ENCODE peak calls at places on chromosome 2, in ten cellular contexts. L is endothelial cell of umbilical vein, O is brain microvascular endothelial cell, F is H9, P is ovary, X is sigmoid colon, E is heart right ventricle, S is mesendoderm, T is upper lobe of right lung, Y is K562. J is an unnamed sample.

GRCh38 chr2:234980476-234981187 is 28.8 kb downstream of the SH3BP4 start:
- DNase-seq in L (peak; percentile 98), O (peak; percentile 37), F (no peak), P (no peak), X (no peak), E (no peak), S (no peak), T (no peak), Y (no peak), J (no peak)

GRCh38 chr2:203453858-203454451 is 81.1 kb downstream of the RAPH1 start:
- DNase-seq in L (peak; percentile 67), O (peak; percentile 51), F (no peak), P (no peak), X (no peak), E (no peak), S (peak; percentile 28), T (no peak), Y (peak; percentile 43), J (no peak)

GRCh38 chr2:24816884-24817283 is 23.7 kb downstream of the CENPO start:
- DNase-seq in L (peak; percentile 87), O (peak; percentile 88), F (no peak), P (no peak), X (no peak), E (no peak), S (no peak), T (no peak), Y (peak; percentile 70), J (no peak)

GRCh38 chr2:129763190-129763846 is 216.1 kb upstream of the RAB6C start:
- DNase-seq in L (no peak), O (no peak), F (peak; percentile 19), P (no peak), X (no peak), E (no peak), S (no peak), T (no peak), Y (no peak), J (no peak)

GRCh38 chr2:171522804-171523338 is 597 bp downstream of the CYBRD1 start:
- DNase-seq in L (no peak), O (no peak), F (peak; percentile 56), P (peak; percentile 74), X (peak; percentile 73), E (peak; percentile 50), S (no peak), T (peak; percentile 72), Y (peak; percentile 64), J (peak; percentile 27)

GRCh38 chr2:68045337-68045736 is 17.5 kb downstream of the C1D start:
- DNase-seq in L (no peak), O (no peak), F (no peak), P (no peak), X (no peak), E (no peak), S (no peak), T (no peak), Y (no peak), J (no peak)

GRCh38 chr2:70125498-70125898 is 38.2 kb downstream of the PCBP1 start:
- DNase-seq in L (no peak), O (no peak), F (no peak), P (peak; percentile 36), X (no peak), E (no peak), S (no peak), T (no peak), Y (no peak), J (no peak)

GRCh38 chr2:54977149-54977548 is 73.1 kb downstream of the RTN4 start:
- DNase-seq in L (no peak), O (no peak), F (no peak), P (no peak), X (no peak), E (no peak), S (no peak), T (no peak), Y (no peak), J (no peak)

GRCh38 chr2:44956841-44957240 is 15.3 kb downstream of the SIX3 start:
- DNase-seq in L (no peak), O (no peak), F (no peak), P (no peak), X (no peak), E (no peak), S (no peak), T (no peak), Y (no peak), J (no peak)

GRCh38 chr2:27191107-27191829 is 20.6 kb upstream of the ATRAID start:
- DNase-seq in L (peak; percentile 73), O (peak; percentile 76), F (peak; percentile 53), P (no peak), X (no peak), E (no peak), S (peak; percentile 61), T (no peak), Y (peak; percentile 54), J (peak; percentile 80)

GRCh38 chr2:134892282-134893054 is 26.2 kb upstream of the CCNT2 start:
- DNase-seq in L (no peak), O (no peak), F (no peak), P (no peak), X (no peak), E (no peak), S (peak; percentile 1), T (no peak), Y (no peak), J (no peak)

GRCh38 chr2:128644156-128644555 is 325.5 kb upstream of the HS6ST1 start:
- DNase-seq in L (no peak), O (no peak), F (peak; percentile 77), P (no peak), X (peak; percentile 45), E (no peak), S (peak; percentile 43), T (no peak), Y (no peak), J (no peak)

GRCh38 chr2:240886678-240887574 is 9.0 kb downstream of the MAB21L4 start:
- DNase-seq in L (no peak), O (no peak), F (no peak), P (no peak), X (no peak), E (no peak), S (no peak), T (peak; percentile 63), Y (no peak), J (no peak)

GRCh38 chr2:105777071-105777482 is 32.4 kb downstream of the NCK2 start:
- DNase-seq in L (no peak), O (no peak), F (no peak), P (no peak), X (no peak), E (no peak), S (no peak), T (no peak), Y (no peak), J (no peak)

GRCh38 chr2:216346781-216347180 is 25.5 kb downstream of the MARCHF4 start:
- DNase-seq in L (peak; percentile 14), O (no peak), F (no peak), P (no peak), X (no peak), E (no peak), S (no peak), T (no peak), Y (no peak), J (no peak)
- H3K27ac ChIP-seq in L (no peak overlapping the region), O (no peak overlapping the region), F (no peak overlapping the region), P (no peak overlapping the region), X (no peak overlapping the region), E (no peak overlapping the region), S (no peak overlapping the region), T (no peak overlapping the region), Y (no peak overlapping the region), J (no peak overlapping the region)

GRCh38 chr2:237593036-237593435 is 2.5 kb upstream of the RAB17 start:
- DNase-seq in L (no peak), O (no peak), F (no peak), P (no peak), X (no peak), E (no peak), S (no peak), T (no peak), Y (no peak), J (no peak)
- H3K27ac ChIP-seq in L (no peak overlapping the region), O (no peak overlapping the region), F (no peak overlapping the region), P (no peak overlapping the region), X (peak overlapping the region; percentile 80), E (no peak overlapping the region), S (peak overlapping the region; percentile 96), T (no peak overlapping the region), Y (no peak overlapping the region), J (no peak overlapping the region)

DNA sequence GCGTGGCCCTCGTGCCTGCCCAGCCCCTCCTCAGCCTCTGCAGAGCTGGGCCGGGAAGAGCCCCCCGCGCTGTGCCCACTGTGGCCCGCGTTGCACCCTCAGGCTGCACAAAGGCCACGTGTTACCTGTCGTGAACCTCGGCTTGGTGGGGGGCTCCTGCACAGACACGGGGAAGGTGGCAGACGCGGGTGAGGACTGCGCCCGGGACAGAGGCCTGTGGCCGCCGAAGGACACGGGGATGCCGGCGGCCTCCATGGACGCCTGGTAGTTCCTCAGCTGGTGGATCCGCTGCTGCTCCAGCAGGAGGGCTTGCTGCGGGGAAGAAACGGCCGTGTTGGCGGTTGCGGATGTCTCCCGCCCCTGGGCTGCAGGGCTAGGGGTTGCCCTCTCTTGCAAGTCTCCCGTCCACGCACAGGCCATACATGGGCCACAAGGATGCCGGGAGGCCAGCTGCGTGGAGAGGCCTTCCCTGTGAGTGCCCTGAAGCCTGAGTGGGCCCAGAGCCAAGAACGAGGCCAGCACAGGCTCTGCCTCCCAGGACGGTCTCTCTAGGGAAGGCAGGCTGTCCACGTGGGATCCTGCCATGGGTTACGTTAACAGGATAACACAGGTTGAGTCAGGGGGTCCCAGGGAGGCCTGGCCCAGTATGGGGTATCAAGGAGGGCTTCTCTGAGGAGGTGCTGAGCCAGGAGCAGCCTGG is 263.7 kb downstream of the TWIST2 start:
- DNase-seq in L (no peak), O (no peak), F (no peak), P (peak; percentile 66), X (peak; percentile 87), E (peak; percentile 15), S (no peak), T (no peak), Y (no peak), J (no peak)
- H3K27ac ChIP-seq in L (no peak overlapping the region), O (no peak overlapping the region), F (no peak overlapping the region), P (no peak overlapping the region), X (peak overlapping the region; percentile 91), E (no peak overlapping the region), S (no peak overlapping the region), T (no peak overlapping the region), Y (no peak overlapping the region), J (no peak overlapping the region)

GRCh38 chr2:66340521-66340920 is 94.4 kb upstream of the MEIS1 start:
- DNase-seq in L (no peak), O (no peak), F (no peak), P (no peak), X (no peak), E (no peak), S (no peak), T (no peak), Y (no peak), J (no peak)

GRCh38 chr2:66343259-66343658 is 91.7 kb upstream of the MEIS1 start:
- DNase-seq in L (no peak), O (no peak), F (no peak), P (no peak), X (no peak), E (no peak), S (no peak), T (no peak), Y (no peak), J (no peak)

GRCh38 chr2:66344087-66344663 is 90.8 kb upstream of the MEIS1 start:
- DNase-seq in L (no peak), O (no peak), F (no peak), P (no peak), X (no peak), E (no peak), S (no peak), T (no peak), Y (no peak), J (no peak)

DNA sequence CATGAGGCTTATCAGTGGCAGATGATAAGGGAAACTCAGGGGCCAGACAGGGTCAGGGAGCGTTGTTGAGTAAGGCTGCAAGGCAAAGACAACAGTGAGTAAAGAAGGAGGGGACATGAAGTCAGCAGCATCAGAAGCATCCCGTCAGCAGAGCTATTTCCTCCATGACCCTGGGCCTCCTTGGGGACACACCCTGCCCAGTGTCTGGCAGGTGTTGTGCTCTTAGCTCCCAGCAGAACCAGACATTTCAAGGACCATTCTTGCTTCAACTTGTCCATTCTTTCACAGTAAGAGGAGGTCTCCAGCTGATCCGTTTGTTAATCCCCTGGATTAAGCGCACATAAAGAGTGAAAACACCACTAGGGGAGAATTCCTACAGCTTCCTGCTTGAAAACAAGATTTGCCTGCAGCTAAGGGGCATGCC is 88.7 kb upstream of the MEIS1 start:
- DNase-seq in L (no peak), O (no peak), F (no peak), P (no peak), X (no peak), E (no peak), S (peak; percentile 94), T (no peak), Y (no peak), J (no peak)
- H3K27ac ChIP-seq in L (no peak overlapping the region), O (no peak overlapping the region), F (no peak overlapping the region), P (no peak overlapping the region), X (no peak overlapping the region), E (no peak overlapping the region), S (peak overlapping the region; percentile 10), T (no peak overlapping the region), Y (no peak overlapping the region), J (no peak overlapping the region)

J was measured in WERI-Rb-1.